ENCODE peak calls at places on chromosomes 4 and X, in seven cellular contexts. J is B cell; O is tibial nerve; C is CD4-positive, alpha-beta T cell; P is GM20000; E is HFF-Myc; Z is fibroblast of lung. B is an unnamed sample.

GRCh38 chr4:16661813-16662212 is 236.6 kb downstream of the LDB2 start:
- DNase-seq in J (no peak), O (no peak), C (no peak), P (no peak), E (no peak), Z (peak), B (no peak)

GRCh38 chrX:6667048-6667768 is 132.3 kb upstream of the VCX3A start:
- DNase-seq in J (no peak), O (no peak), C (no peak), P (no peak), E (no peak), Z (no peak), B (no peak)

GRCh38 chr4:93771640-93772411 is 56.7 kb upstream of the ATOH1 start:
- DNase-seq in J (no peak), O (no peak), C (no peak), P (no peak), E (no peak), Z (no peak), B (no peak)

GRCh38 chr4:56628592-56628991 is 52.5 kb downstream of the HOPX start:
- DNase-seq in J (no peak), O (no peak), C (no peak), P (no peak), E (no peak), Z (no peak), B (no peak)

GRCh38 chrX:41922694-41923171 is 621 bp downstream of the CASK start:
- DNase-seq in J (no peak), O (no peak), C (peak), P (no peak), E (no peak), Z (peak), B (no peak)

GRCh38 chr4:154807042-154807630 is 26.1 kb downstream of the RBM46 start:
- DNase-seq in J (no peak), O (no peak), C (no peak), P (no peak), E (peak), Z (peak), B (no peak)

GRCh38 chrX:1448793-1449580 is 3.7 kb downstream of the ASMTL start:
- DNase-seq in J (no peak), O (no peak), C (no peak), P (no peak), E (no peak), Z (no peak), B (no peak)

GRCh38 chr4:39636786-39637185 is 1.9 kb downstream of the SMIM14 start:
- DNase-seq in J (peak), O (no peak), C (no peak), P (no peak), E (no peak), Z (peak), B (no peak)

GRCh38 chr4:16269742-16270522 is 43.7 kb upstream of the TAPT1 start:
- DNase-seq in J (no peak), O (no peak), C (no peak), P (no peak), E (peak), Z (peak), B (no peak)

GRCh38 chr4:158496030-158496741 is 25.5 kb upstream of the RXFP1 start:
- DNase-seq in J (no peak), O (no peak), C (no peak), P (peak), E (no peak), Z (no peak), B (no peak)

GRCh38 chr4:178275671-178276360 is 833.6 kb upstream of the AGA start:
- DNase-seq in J (no peak), O (no peak), C (no peak), P (no peak), E (no peak), Z (no peak), B (no peak)

GRCh38 chrX:17377047-17377692 is 2.2 kb downstream of the NHS start:
- DNase-seq in J (no peak), O (peak), C (no peak), P (no peak), E (no peak), Z (peak), B (no peak)

GRCh38 chr4:39045791-39046221 is 13.6 kb upstream of the TMEM156 start:
- DNase-seq in J (no peak), O (no peak), C (peak), P (peak), E (no peak), Z (no peak), B (no peak)

GRCh38 chrX:41970419-41970818 is 47.1 kb upstream of the CASK start:
- DNase-seq in J (no peak), O (no peak), C (no peak), P (no peak), E (no peak), Z (no peak), B (no peak)

GRCh38 chr4:173121044-173121685 is 47.4 kb upstream of the GALNT7 start:
- DNase-seq in J (no peak), O (no peak), C (no peak), P (peak), E (no peak), Z (peak), B (no peak)

GRCh38 chrX:123487674-123488073 is 245.2 kb downstream of the THOC2 start:
- DNase-seq in J (no peak), O (no peak), C (no peak), P (no peak), E (no peak), Z (peak), B (no peak)

GRCh38 chr4:96102541-96103018 is 262.7 kb downstream of the PDHA2 start:
- DNase-seq in J (no peak), O (no peak), C (no peak), P (no peak), E (no peak), Z (peak), B (no peak)

GRCh38 chrX:70455366-70456202 is 10.9 kb downstream of the DLG3 start:
- DNase-seq in J (no peak), O (no peak), C (no peak), P (no peak), E (no peak), Z (no peak), B (no peak)

GRCh38 chrX:47568656-47569295 is 7.8 kb downstream of the ARAF start:
- DNase-seq in J (no peak), O (no peak), C (peak), P (no peak), E (no peak), Z (no peak), B (no peak)

GRCh38 chr4:55396305-55397023 is 707 bp downstream of the TMEM165 start:
- DNase-seq in J (no peak), O (no peak), C (peak), P (peak), E (no peak), Z (peak), B (peak)

GRCh38 chr4:188246488-188246887 is 107.2 kb downstream of the TRIML1 start:
- DNase-seq in J (no peak), O (no peak), C (no peak), P (no peak), E (no peak), Z (no peak), B (no peak)

GRCh38 chr4:186736466-186736865 is 12.8 kb upstream of the FAT1 start:
- DNase-seq in J (no peak), O (no peak), C (no peak), P (no peak), E (no peak), Z (no peak), B (no peak)

GRCh38 chr4:99359480-99360204 is 7.1 kb upstream of the ADH1C start:
- DNase-seq in J (no peak), O (no peak), C (no peak), P (no peak), E (no peak), Z (no peak), B (no peak)

GRCh38 chrX:151030845-151031244 is 47.7 kb downstream of the HMGB3 start:
- DNase-seq in J (no peak), O (no peak), C (no peak), P (no peak), E (no peak), Z (no peak), B (no peak)

GRCh38 chr4:133151301-133151680 is 2.2 kb downstream of the PCDH10 start:
- DNase-seq in J (no peak), O (no peak), C (no peak), P (peak), E (no peak), Z (peak), B (no peak)

GRCh38 chr4:19408488-19408887 is 843.2 kb upstream of the SLIT2 start:
- DNase-seq in J (no peak), O (no peak), C (no peak), P (no peak), E (no peak), Z (no peak), B (no peak)

GRCh38 chr4:166128452-166128851 is 255.4 kb downstream of the TLL1 start:
- DNase-seq in J (no peak), O (no peak), C (no peak), P (no peak), E (no peak), Z (peak), B (no peak)

GRCh38 chr4:77220841-77221613 is 64.0 kb downstream of the CCNG2 start:
- DNase-seq in J (no peak), O (no peak), C (no peak), P (no peak), E (no peak), Z (peak), B (no peak)

GRCh38 chr4:169464080-169464479 is 148.3 kb downstream of the NEK1 start:
- DNase-seq in J (no peak), O (no peak), C (no peak), P (no peak), E (no peak), Z (peak), B (no peak)

GRCh38 chr4:123986268-123986798 is 589.7 kb downstream of the SPRY1 start:
- DNase-seq in J (no peak), O (peak), C (no peak), P (no peak), E (peak), Z (peak), B (no peak)

GRCh38 chr4:156999175-156999517 is 27.5 kb upstream of the PDGFC start:
- DNase-seq in J (no peak), O (no peak), C (no peak), P (no peak), E (peak), Z (peak), B (no peak)

GRCh38 chr4:25107827-25108516 is 52.3 kb downstream of the SEPSECS start:
- DNase-seq in J (no peak), O (no peak), C (no peak), P (no peak), E (no peak), Z (no peak), B (no peak)

GRCh38 chrX:16160729-16161128 is 6.6 kb upstream of the MAGEB17 start:
- DNase-seq in J (no peak), O (no peak), C (no peak), P (no peak), E (peak), Z (peak), B (no peak)

GRCh38 chrX:13386636-13387035 is 66.8 kb upstream of the ATXN3L start:
- DNase-seq in J (no peak), O (no peak), C (no peak), P (no peak), E (no peak), Z (no peak), B (no peak)

GRCh38 chr4:173074501-173074946 is 94.1 kb upstream of the GALNT7 start:
- DNase-seq in J (no peak), O (no peak), C (no peak), P (no peak), E (peak), Z (peak), B (no peak)

DNA sequence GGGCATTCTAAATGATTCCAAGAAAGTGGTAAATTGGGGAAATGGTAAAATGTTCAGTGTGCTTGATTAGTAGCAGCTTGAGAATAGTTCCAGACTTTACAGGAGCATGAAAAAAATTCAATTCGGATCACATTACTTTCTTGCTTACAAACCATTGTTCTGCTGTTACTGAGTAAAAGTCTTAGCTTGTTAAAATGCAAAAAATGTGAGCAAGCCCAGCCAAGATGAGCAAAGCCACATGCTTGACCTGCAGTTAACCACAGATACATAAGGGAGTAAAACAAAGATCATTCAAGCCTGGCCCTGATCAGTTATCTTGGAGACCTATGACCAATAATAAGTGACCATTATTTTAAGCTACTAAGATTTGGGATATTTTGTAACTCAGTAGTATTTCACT is 562.9 kb upstream of the MAGEB2 start:
- DNase-seq in J (no peak), O (no peak), C (no peak), P (no peak), E (peak), Z (peak), B (no peak)
- TF ChIP-seq CTCF in J (no peak), O (no peak), C (no peak), P (no peak), E (no peak), Z (no peak), B (no peak)

DNA sequence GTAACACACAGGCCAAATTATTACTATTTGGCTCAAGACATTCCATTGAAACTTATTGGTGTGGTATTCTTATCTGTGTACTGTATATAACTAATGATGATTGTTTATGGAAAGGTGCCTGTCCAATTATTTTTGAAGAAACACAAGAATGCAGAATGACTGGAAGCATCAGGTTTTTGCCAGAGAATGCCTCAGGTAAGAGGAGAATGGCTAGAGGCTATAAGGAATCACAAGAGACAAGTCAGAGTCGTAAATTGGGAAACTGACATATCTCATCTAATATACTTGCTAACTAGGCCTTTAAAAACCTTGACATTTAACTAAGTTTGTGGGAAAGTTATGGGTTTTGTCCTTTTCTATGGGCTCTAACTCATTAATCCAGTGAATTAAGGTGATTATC is 69.3 kb upstream of the TTC29 start:
- DNase-seq in J (no peak), O (no peak), C (no peak), P (no peak), E (no peak), Z (no peak), B (no peak)
- TF ChIP-seq CTCF in J (no peak), O (no peak), C (no peak), P (no peak), E (no peak), Z (no peak), B (no peak)

GRCh38 chrX:34866636-34867035 is 76.0 kb upstream of the FAM47B start:
- DNase-seq in J (no peak), O (no peak), C (no peak), P (no peak), E (no peak), Z (peak), B (no peak)
- TF ChIP-seq CTCF in J (no peak), O (no peak), C (no peak), P (no peak), E (no peak), Z (no peak), B (no peak)

GRCh38 chr4:122827258-122827887 is 742 bp downstream of the FGF2 start:
- DNase-seq in J (peak), O (peak), C (no peak), P (peak), E (no peak), Z (peak), B (peak)
- TF ChIP-seq CTCF in J (no peak), O (no peak), C (no peak), P (no peak), E (no peak), Z (peak), B (no peak)

GRCh38 chrX:32530802-32531403 is 680.4 kb downstream of the DMD start:
- DNase-seq in J (no peak), O (no peak), C (no peak), P (peak), E (no peak), Z (peak), B (no peak)
- TF ChIP-seq CTCF in J (peak), O (peak), C (peak), P (no peak), E (peak), Z (peak), B (no peak)

GRCh38 chr4:134777626-134778025 is 576.0 kb upstream of the PABPC4L start:
- DNase-seq in J (no peak), O (no peak), C (no peak), P (no peak), E (no peak), Z (peak), B (no peak)
- TF ChIP-seq CTCF in J (no peak), O (no peak), C (no peak), P (no peak), E (no peak), Z (no peak), B (no peak)

DNA sequence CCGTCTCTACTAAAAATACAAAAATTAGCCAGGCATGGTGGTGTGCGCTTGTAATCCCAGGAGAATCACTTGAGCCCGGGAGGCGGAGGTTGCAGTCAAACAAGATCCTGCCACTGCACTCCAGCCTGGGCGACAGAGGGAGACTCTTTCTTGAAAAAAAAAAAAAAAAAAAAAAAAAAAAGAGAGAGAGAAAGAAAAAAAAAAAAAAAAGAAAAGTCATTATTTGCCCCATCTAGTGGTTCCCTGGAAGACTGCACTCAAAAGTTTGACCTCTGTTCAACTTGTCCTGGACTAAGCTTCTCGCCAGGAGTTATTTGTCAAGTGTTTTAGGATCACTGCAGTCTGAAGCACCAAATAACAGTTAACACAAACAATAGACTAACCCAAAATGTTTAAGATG is 45.3 kb upstream of the KCTD8 start:
- DNase-seq in J (no peak), O (no peak), C (no peak), P (peak), E (no peak), Z (no peak), B (no peak)
- TF ChIP-seq CTCF in J (peak), O (no peak), C (no peak), P (peak), E (peak), Z (peak), B (no peak)

DNA sequence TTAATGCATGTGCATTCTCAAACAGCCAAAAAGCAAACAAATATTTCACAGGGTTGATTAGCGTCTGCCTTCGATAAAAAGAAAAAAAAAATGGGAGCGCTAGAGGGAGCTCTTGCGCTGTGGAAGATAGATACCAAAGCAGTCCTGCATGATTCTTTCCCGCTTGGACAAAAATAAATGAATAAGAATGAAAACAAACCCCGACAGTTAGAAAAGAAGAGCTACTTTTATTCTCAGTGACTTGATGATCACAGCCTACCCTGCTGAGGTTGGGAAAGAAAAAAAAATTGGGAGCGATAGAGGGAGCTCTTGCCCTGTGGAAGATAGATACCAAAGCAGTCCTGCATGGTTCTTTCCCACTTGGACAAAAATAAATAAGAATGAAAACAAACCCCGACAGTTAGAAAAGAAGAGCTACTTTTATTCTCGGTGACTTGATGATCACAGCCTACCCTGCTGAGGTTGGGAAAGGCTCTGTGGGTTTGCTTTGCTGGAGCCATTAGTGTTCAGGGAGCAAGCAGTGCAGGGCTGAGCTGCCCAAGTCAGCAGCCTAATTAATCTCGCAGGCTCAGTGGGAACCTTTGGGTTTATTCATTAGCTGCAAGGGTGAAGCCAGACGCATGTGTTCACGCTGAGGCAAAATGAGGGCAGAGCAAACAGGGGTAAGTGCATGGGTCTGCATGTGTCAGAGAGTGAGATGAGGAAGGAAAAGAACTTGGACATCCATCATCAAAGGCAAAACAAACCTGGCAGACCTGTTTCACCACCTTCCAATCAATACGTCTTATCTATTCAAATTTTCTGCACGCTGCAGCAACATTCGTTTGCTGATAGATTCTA is 249.3 kb upstream of the PRKX start:
- DNase-seq in J (no peak), O (no peak), C (no peak), P (no peak), E (no peak), Z (peak), B (no peak)
- TF ChIP-seq CTCF in J (peak), O (peak), C (peak), P (no peak), E (peak), Z (peak), B (peak)